ENCODE peak calls at places on chromosomes 16 and 17, in four cellular contexts. Z is HepG2, M is GM12878, S is K562. K is an unnamed sample.

GRCh38 chr16:13833510-13833909 is 86.4 kb upstream of the ERCC4 start:
- DNase-seq in Z (no peak), M (no peak), S (no peak), K (no peak)

GRCh38 chr16:30858111-30858495 is 35.8 kb downstream of the BCL7C start:
- DNase-seq in Z (no peak), M (no peak), S (no peak), K (no peak)

GRCh38 chr16:74480150-74481029 is 59.1 kb upstream of the CLEC18B start:
- DNase-seq in Z (no peak), M (no peak), S (peak), K (no peak)

GRCh38 chr17:38341035-38341721 is 2.6 kb downstream of the GPR179 start:
- DNase-seq in Z (peak), M (no peak), S (no peak), K (peak)

GRCh38 chr17:81346908-81347349 is 48.3 kb upstream of the BAHCC1 start:
- DNase-seq in Z (no peak), M (no peak), S (no peak), K (no peak)

GRCh38 chr16:1167276-1168107 is 14.6 kb downstream of the CACNA1H start:
- DNase-seq in Z (no peak), M (no peak), S (no peak), K (peak)

GRCh38 chr16:7688811-7689210 is 356.2 kb downstream of the RBFOX1 start:
- DNase-seq in Z (no peak), M (no peak), S (no peak), K (no peak)

GRCh38 chr17:81510798-81511549 is 1.6 kb downstream of the ACTG1 start:
- DNase-seq in Z (no peak), M (no peak), S (no peak), K (no peak)

GRCh38 chr16:11232852-11233726 is 22.9 kb downstream of the SOCS1 start:
- DNase-seq in Z (no peak), M (no peak), S (peak), K (peak)

GRCh38 chr17:79852748-79853147 is 13.5 kb upstream of the CBX4 start:
- DNase-seq in Z (no peak), M (no peak), S (no peak), K (no peak)

GRCh38 chr17:14775761-14776492 is 475.0 kb downstream of the HS3ST3B1 start:
- DNase-seq in Z (no peak), M (no peak), S (no peak), K (no peak)

GRCh38 chr16:5383737-5384136 is 286.1 kb upstream of the EEF2KMT start:
- DNase-seq in Z (no peak), M (no peak), S (no peak), K (no peak)

GRCh38 chr17:51419476-51419875 is 159.1 kb downstream of the UTP18 start:
- DNase-seq in Z (no peak), M (no peak), S (no peak), K (no peak)

GRCh38 chr17:29949708-29950107 is 8.3 kb downstream of the EFCAB5 start:
- DNase-seq in Z (no peak), M (no peak), S (no peak), K (no peak)

GRCh38 chr17:2396192-2396567 is 4.7 kb downstream of the MNT start:
- DNase-seq in Z (no peak), M (no peak), S (no peak), K (no peak)

GRCh38 chr16:14309906-14310305 is 238.8 kb downstream of the MRTFB start:
- DNase-seq in Z (no peak), M (no peak), S (peak), K (no peak)

GRCh38 chr16:29975134-29975538 is 1.5 kb downstream of the TAOK2 start:
- DNase-seq in Z (no peak), M (no peak), S (no peak), K (no peak)

GRCh38 chr16:84603115-84603816 is 14.6 kb downstream of the COTL1 start:
- DNase-seq in Z (no peak), M (no peak), S (peak), K (no peak)

GRCh38 chr16:52446076-52446475 is 100.9 kb downstream of the TOX3 start:
- DNase-seq in Z (peak), M (no peak), S (no peak), K (no peak)

GRCh38 chr16:8798174-8798527 is 512 bp downstream of the PMM2 start:
- DNase-seq in Z (peak), M (no peak), S (peak), K (no peak)

GRCh38 chr16:84518804-84519341 is 14.4 kb upstream of the MEAK7 start:
- DNase-seq in Z (no peak), M (no peak), S (no peak), K (no peak)

GRCh38 chr17:30230596-30231125 is 4.8 kb downstream of the SLC6A4 start:
- DNase-seq in Z (no peak), M (no peak), S (no peak), K (no peak)

GRCh38 chr17:59607817-59608403 is 11.8 kb upstream of the CLTC start:
- DNase-seq in Z (peak), M (no peak), S (peak), K (peak)

GRCh38 chr17:10888858-10889257 is 51.0 kb upstream of the PIRT start:
- DNase-seq in Z (no peak), M (no peak), S (no peak), K (no peak)

GRCh38 chr16:1563786-1564185 is 30.3 kb downstream of the TMEM204 start:
- DNase-seq in Z (no peak), M (no peak), S (no peak), K (no peak)

GRCh38 chr17:39861235-39861634 is 2.9 kb downstream of the IKZF3 start:
- DNase-seq in Z (no peak), M (no peak), S (no peak), K (no peak)

GRCh38 chr16:57424599-57424998 is 20.0 kb downstream of the CCL17 start:
- DNase-seq in Z (no peak), M (no peak), S (no peak), K (no peak)
- TF ChIP-seq NR2C2 in Z (no peak), M (no peak), S (no peak), K (no peak)

GRCh38 chr17:47701603-47702002 is 7.6 kb downstream of the TBKBP1 start:
- DNase-seq in Z (no peak), M (no peak), S (peak), K (no peak)

GRCh38 chr17:47703671-47704070 is 9.7 kb downstream of the TBKBP1 start:
- DNase-seq in Z (no peak), M (no peak), S (no peak), K (no peak)

GRCh38 chr17:47704116-47704515 is 10.2 kb downstream of the TBKBP1 start:
- DNase-seq in Z (no peak), M (no peak), S (no peak), K (no peak)

GRCh38 chr17:47702391-47702995 is 8.5 kb downstream of the TBKBP1 start:
- DNase-seq in Z (no peak), M (no peak), S (no peak), K (no peak)

DNA sequence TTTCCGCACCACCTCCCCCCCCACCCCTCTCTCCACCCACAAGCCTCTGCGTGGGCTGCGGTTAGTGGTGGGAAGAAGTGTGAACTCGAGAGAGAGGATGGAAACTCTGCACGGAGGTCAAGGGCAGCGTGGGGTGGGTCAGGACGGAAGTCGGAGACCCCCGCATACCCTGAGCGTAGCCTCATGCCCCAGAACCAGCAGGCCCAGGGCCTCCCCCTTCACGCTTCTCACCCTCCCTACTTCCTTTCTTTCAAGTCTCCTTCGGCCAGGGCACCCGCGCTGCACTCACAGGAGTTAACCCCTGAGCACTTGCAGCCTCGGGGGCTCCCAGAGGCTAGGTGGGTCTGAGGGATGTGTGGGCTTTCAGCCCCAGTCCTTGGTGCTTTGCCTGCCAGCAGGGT is 9.2 kb downstream of the TBKBP1 start:
- DNase-seq in Z (no peak), M (no peak), S (no peak), K (no peak)
- TF ChIP-seq MAX in Z (no peak), M (no peak), S (no peak), K (no peak)

GRCh38 chr17:40915721-40916256 is 21.7 kb downstream of the KRT23 start:
- DNase-seq in Z (no peak), M (peak), S (no peak), K (no peak)

GRCh38 chr17:40916366-40916765 is 21.1 kb downstream of the KRT23 start:
- DNase-seq in Z (no peak), M (no peak), S (no peak), K (no peak)

GRCh38 chr17:40914456-40914855 is 23.0 kb downstream of the KRT23 start:
- DNase-seq in Z (no peak), M (no peak), S (no peak), K (no peak)

GRCh38 chr17:40912506-40913220 is 24.8 kb downstream of the KRT23 start:
- DNase-seq in Z (no peak), M (no peak), S (no peak), K (no peak)

DNA sequence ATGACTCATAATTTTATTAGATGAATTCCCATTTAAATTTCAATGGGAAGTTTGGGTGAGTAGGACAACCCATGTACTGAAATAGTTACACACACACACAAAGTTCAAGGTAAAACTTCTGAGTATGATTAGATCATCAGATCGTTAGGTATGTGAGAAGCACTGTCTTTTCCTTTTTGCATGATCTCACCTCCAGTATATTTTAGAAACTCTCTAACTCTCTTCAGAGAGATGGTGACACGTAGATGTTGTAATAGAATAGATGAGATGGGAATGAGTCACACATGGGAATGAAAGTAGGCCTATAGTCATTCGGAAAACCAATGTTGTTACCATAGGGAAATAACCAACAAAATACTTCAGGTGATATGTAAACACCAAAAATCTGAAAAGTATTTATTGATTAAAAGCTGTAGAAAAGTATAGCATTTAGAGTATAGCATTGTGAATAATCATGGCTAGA is 22.2 kb downstream of the KRT23 start:
- DNase-seq in Z (peak), M (peak), S (no peak), K (no peak)
- TF ChIP-seq NR2C2 in Z (no peak), M (no peak), S (no peak), K (no peak)

DNA sequence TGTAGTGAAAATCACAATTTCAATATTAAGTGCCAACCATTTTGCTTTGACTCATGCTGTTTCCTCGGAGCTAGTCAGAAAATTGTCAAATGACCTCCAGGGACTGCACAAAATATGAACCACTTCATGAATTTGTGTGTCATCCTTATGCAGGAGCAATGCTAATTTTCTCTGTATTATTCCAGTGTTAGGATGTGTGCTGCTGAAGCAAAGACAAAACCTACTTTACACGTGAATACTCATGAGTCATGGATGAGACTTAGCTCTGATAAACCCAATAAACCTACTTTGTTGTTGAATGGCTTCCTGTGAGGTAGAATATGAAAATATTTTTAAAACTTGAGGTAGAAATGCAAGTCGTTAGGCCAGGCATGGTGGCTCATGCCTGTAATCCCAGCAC is 65.2 kb downstream of the SHCBP1 start:
- DNase-seq in Z (no peak), M (no peak), S (no peak), K (no peak)
- TF ChIP-seq MAX in Z (no peak), M (no peak), S (no peak), K (no peak)

DNA sequence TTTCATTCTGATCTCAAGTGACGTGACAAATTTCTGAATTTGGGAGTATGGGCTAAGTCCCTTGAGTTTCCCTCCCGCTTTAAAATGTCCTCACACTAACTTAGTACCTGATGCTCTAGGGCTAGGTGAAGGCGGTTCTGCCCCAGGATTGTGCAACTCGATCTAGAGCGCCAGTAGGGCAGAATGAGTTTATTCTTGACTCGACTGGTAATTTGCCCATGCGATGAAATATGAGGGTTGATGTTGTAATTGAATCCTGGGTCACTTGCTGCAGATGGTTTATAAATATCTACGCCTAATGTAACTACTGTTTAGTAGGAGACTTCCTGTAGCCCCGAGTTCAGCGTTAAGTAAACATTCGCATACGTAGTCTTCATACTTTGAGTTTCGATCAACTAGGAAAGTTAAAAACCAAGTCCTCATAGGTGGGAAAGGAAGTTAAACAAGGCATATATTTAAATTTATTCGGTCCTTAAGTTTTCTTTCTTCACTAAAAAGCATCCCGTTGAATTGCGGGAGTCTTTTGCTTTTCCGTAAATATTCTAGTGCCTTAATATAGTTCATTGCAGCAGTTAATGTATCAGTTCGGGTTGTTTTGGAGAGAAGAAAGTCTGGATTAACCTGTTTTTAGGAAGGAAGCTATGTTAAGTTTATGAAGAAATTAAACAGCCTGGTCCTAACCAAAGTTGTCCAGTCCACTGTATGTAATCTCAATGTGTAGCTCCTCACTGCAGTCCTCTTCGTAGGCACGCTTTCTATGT is 1.6 kb downstream of the CTCF start:
- DNase-seq in Z (peak), M (no peak), S (peak), K (no peak)
- TF ChIP-seq NR2C2 in Z (no peak), M (no peak), S (no peak), K (no peak)

DNA sequence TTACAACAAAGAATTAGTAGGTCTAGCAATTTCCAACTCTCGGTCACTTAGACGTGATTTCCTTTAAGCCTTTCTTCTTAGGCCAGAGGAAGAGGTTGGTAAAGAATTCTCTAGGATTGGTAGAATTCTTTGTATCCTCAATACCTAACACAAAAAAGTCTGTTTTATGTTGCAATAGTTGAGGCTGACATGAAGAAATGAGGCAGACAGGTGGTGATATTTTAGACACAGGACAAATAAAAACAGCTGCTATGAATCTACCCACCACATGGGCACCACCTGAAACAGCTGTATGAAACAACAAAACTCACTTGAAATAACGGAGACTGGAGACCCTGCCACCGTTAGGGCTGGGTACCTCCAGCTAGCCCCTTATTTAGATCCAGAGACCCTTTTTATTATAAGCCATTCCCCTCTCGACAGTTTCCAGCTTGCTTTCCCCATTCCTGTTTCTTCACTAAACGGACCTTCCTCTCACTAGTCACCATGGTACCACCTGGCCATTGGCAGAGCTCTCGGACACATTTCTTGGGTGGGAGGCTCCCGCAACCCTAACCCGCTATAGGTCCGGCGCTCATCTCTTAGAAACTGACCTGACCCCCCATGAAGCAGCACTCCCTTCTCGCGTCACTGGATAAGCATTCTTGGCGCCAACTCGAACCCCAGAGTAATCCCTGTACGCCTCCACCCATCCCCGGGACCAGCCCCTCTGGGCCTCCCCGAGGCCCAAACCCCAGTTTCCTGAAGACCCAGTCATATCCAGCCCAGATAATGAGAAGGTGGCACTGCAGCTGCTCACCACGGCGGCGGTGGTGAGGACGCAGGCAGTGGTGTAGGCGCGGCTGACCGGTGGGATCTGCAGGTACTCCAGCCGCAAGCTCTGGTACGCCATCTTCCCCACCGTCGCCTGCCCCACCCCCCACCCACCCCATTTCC is at the start of gene DERL2:
- DNase-seq in Z (peak), M (no peak), S (peak), K (peak)
- TF ChIP-seq MAX in Z (no peak), M (no peak), S (no peak), K (no peak)

DNA sequence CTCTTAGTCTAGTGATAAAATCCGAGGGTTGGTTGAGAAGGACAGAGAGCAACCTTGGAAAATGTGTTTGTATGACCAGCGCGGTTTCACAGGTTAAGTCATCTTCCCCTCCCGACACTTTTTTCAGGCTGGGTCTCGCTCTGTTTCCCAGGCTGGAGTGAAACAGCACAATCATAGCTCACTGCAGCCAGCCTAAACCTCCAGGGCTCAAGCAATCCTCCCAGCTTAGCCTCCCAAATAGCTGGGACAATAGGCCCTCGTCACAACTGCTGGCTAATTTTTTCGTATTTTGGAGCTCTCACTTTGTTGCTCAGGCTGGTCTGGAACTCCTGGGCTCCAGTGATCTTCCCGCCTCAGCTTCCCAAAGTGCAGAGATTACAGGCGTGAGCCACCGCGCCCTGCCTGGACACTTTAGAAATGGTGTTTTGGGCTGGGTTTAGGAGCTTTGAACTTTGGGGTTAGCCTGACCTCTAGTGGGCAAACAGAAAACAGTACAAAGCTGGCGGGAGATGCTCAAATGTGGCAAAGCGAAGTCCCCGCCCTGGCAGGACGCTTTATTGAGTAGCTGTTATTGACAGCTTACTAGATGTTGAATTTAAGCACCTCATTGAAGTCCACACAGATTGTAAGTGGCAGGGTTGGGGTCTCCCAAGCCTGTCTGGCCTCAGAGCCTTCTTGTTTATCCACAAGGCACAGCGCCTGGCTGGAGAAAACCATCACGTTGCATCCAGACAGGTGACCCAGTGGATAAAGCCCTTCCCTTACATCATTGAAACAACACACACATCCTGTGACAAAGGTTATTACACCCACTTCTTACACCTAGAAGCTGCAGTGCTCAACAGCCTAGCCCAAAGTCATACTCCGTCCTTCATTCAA is 34.7 kb upstream of the RBBP6 start:
- DNase-seq in Z (peak), M (peak), S (peak), K (peak)
- TF ChIP-seq NR2C2 in Z (no peak), M (no peak), S (no peak), K (no peak)

DNA sequence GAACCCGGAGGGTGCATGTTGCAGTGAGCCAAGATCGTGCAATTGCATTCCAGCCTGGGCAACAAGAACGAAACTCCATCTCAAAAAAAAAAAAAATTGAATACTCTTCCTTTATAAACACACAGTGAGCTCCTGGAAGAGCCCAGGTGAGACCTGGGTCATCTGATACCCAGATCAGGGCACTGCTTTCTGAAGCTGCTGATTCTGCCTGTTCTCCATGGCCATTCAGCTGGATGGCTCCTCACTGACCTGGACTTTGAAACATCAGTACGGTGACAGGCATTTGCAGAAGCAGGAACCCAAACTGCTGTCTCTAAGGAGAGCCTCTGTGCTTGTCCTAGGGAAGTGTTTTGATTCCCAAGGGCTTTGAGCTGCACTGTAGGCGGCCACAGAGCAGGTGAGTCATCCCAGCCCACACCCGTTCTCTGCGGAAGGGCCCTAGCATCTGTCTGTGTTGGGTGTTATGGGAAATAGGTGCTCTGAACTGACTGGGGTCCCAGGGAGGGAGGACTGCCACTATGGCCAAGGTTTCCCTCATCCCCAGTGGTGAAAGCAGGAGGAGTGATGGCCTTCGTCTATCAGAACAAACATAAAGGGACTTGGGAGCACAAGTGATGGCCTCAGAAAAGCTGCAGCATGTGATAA is 60.7 kb upstream of the ADCY9 start:
- DNase-seq in Z (peak), M (peak), S (peak), K (no peak)
- TF ChIP-seq MAX in Z (no peak), M (no peak), S (no peak), K (no peak)

GRCh38 chr16:50498756-50499155 is 49.4 kb upstream of the NKD1 start:
- DNase-seq in Z (no peak), M (no peak), S (no peak), K (no peak)
- TF ChIP-seq NR2C2 in Z (no peak), M (no peak), S (no peak), K (no peak)